ENCODE peak calls at places on chromosome 21, in ten cellular contexts. M, Y, U, P, K, Z, N, S, B and G are unnamed samples.

GRCh38 chr21:41366522-41367151 is 4.8 kb downstream of the MX2 start:
- DNase-seq in M (no peak), Y (no peak), U (no peak), P (peak; percentile 72), K (no peak), Z (no peak), N (peak; percentile 63), S (no peak), B (no peak), G (no peak)

GRCh38 chr21:46022551-46023107 is 41.1 kb downstream of the COL6A1 start:
- DNase-seq in M (no peak), Y (no peak), U (no peak), P (no peak), K (no peak), Z (no peak), N (no peak), S (no peak), B (no peak), G (no peak)

GRCh38 chr21:35749904-35750303 is 310.4 kb downstream of the SETD4 start:
- DNase-seq in M (no peak), Y (no peak), U (no peak), P (no peak), K (no peak), Z (no peak), N (no peak), S (no peak), B (no peak), G (no peak)

GRCh38 chr21:34726627-34727337 is 58.0 kb downstream of the CLIC6 start:
- DNase-seq in M (no peak), Y (no peak), U (no peak), P (no peak), K (no peak), Z (peak; percentile 48), N (no peak), S (no peak), B (no peak), G (no peak)

GRCh38 chr21:28160378-28160777 is 832.3 kb downstream of the LTN1 start:
- DNase-seq in M (no peak), Y (no peak), U (no peak), P (peak; percentile 30), K (no peak), Z (no peak), N (no peak), S (no peak), B (no peak), G (no peak)

GRCh38 chr21:45979651-45980050 is 1.9 kb upstream of the COL6A1 start:
- DNase-seq in M (no peak), Y (no peak), U (no peak), P (no peak), K (no peak), Z (no peak), N (no peak), S (no peak), B (no peak), G (no peak)

GRCh38 chr21:32298148-32298559 is 501 bp upstream of the MRAP start:
- DNase-seq in M (no peak), Y (no peak), U (no peak), P (peak; percentile 38), K (no peak), Z (no peak), N (no peak), S (no peak), B (no peak), G (no peak)

GRCh38 chr21:41778974-41779600 is 12.2 kb upstream of the RIPK4 start:
- DNase-seq in M (no peak), Y (no peak), U (no peak), P (no peak), K (no peak), Z (no peak), N (no peak), S (no peak), B (no peak), G (no peak)

GRCh38 chr21:36663033-36663855 is 35.7 kb upstream of the SIM2 start:
- DNase-seq in M (no peak), Y (no peak), U (no peak), P (peak; percentile 11), K (no peak), Z (no peak), N (no peak), S (no peak), B (no peak), G (no peak)

GRCh38 chr21:42695324-42696025 is 42.1 kb downstream of the PDE9A start:
- DNase-seq in M (no peak), Y (no peak), U (peak; percentile 16), P (peak; percentile 60), K (no peak), Z (no peak), N (peak; percentile 20), S (no peak), B (no peak), G (no peak)

GRCh38 chr21:16195896-16196443 is 466.2 kb downstream of the USP25 start:
- DNase-seq in M (no peak), Y (no peak), U (no peak), P (peak; percentile 26), K (no peak), Z (no peak), N (no peak), S (no peak), B (no peak), G (no peak)

GRCh38 chr21:32908529-32908928 is 117.2 kb upstream of the OLIG2 start:
- DNase-seq in M (no peak), Y (no peak), U (no peak), P (no peak), K (no peak), Z (no peak), N (no peak), S (no peak), B (no peak), G (no peak)

GRCh38 chr21:15009964-15010363 is 54.8 kb downstream of the NRIP1 start:
- DNase-seq in M (no peak), Y (no peak), U (no peak), P (peak; percentile 63), K (no peak), Z (no peak), N (peak; percentile 88), S (no peak), B (no peak), G (no peak)

GRCh38 chr21:45898781-45899180 is 82.8 kb upstream of the COL6A1 start:
- DNase-seq in M (no peak), Y (no peak), U (no peak), P (no peak), K (no peak), Z (no peak), N (no peak), S (no peak), B (no peak), G (no peak)

GRCh38 chr21:36479415-36480402 is at the start of gene CLDN14:
- DNase-seq in M (no peak), Y (peak; percentile 45), U (no peak), P (no peak), K (no peak), Z (no peak), N (no peak), S (no peak), B (no peak), G (no peak)

GRCh38 chr21:30382201-30382600 is 10.1 kb upstream of the KRTAP13-2 start:
- DNase-seq in M (no peak), Y (no peak), U (no peak), P (no peak), K (no peak), Z (no peak), N (no peak), S (no peak), B (no peak), G (no peak)

GRCh38 chr21:41768371-41769042 is 1.7 kb upstream of the RIPK4 start:
- DNase-seq in M (no peak), Y (no peak), U (no peak), P (peak; percentile 53), K (peak; percentile 9), Z (peak; percentile 46), N (peak; percentile 33), S (no peak), B (no peak), G (no peak)

GRCh38 chr21:38982096-38982495 is 176.4 kb downstream of the ETS2 start:
- DNase-seq in M (no peak), Y (no peak), U (no peak), P (peak; percentile 45), K (no peak), Z (no peak), N (peak; percentile 61), S (no peak), B (no peak), G (no peak)

GRCh38 chr21:46007498-46007868 is 25.9 kb downstream of the COL6A1 start:
- DNase-seq in M (no peak), Y (no peak), U (no peak), P (no peak), K (no peak), Z (no peak), N (no peak), S (no peak), B (no peak), G (no peak)

GRCh38 chr21:32215306-32215685 is 63.6 kb downstream of the MIS18A start:
- DNase-seq in M (no peak), Y (no peak), U (no peak), P (no peak), K (no peak), Z (no peak), N (no peak), S (no peak), B (no peak), G (no peak)

GRCh38 chr21:39159342-39160063 is 23.7 kb downstream of the PSMG1 start:
- DNase-seq in M (no peak), Y (no peak), U (no peak), P (no peak), K (no peak), Z (no peak), N (no peak), S (no peak), B (no peak), G (no peak)

GRCh38 chr21:27275294-27275927 is 308.5 kb upstream of the ADAMTS5 start:
- DNase-seq in M (no peak), Y (no peak), U (peak; percentile 37), P (peak; percentile 80), K (no peak), Z (no peak), N (peak; percentile 82), S (no peak), B (no peak), G (no peak)

GRCh38 chr21:18917602-18918001 is 514.0 kb upstream of the TMPRSS15 start:
- DNase-seq in M (no peak), Y (no peak), U (no peak), P (peak; percentile 2), K (no peak), Z (no peak), N (peak; percentile 71), S (no peak), B (no peak), G (no peak)